ENCODE peak calls at places on chromosomes 7 and 10, in eight cellular contexts. M is tibial nerve, U is HepG2, B is transverse colon, L is H1, Z is K562, H is stomach, A is A549. G is an unnamed sample.
A peak's percentile ranks its signal among the peaks of the same experiment; 100 is the strongest.

GRCh38 chr10:102776779-102777417 is 33.1 kb downstream of the WBP1L start:
- DNase-seq in M (peak; percentile 84), U (peak; percentile 85), B (peak; percentile 71), L (peak; percentile 43), Z (peak; percentile 73), H (peak; percentile 71), A (no peak), G (peak; percentile 75)

GRCh38 chr10:116385311-116385710 is 42.3 kb upstream of the PNLIPRP3 start:
- DNase-seq in M (no peak), U (no peak), B (no peak), L (no peak), Z (no peak), H (no peak), A (no peak), G (no peak)

GRCh38 chr10:69759641-69760040 is 42.1 kb upstream of the COL13A1 start:
- DNase-seq in M (no peak), U (no peak), B (no peak), L (no peak), Z (no peak), H (no peak), A (no peak), G (no peak)

GRCh38 chr10:99513061-99513460 is 19.7 kb upstream of the NKX2-3 start:
- DNase-seq in M (no peak), U (no peak), B (no peak), L (no peak), Z (no peak), H (no peak), A (no peak), G (no peak)

GRCh38 chr10:110363572-110364411 is 59.1 kb upstream of the SMNDC1 start:
- DNase-seq in M (no peak), U (no peak), B (peak; percentile 24), L (no peak), Z (no peak), H (no peak), A (no peak), G (no peak)

GRCh38 chr7:5704534-5704922 is 76.9 kb downstream of the RNF216 start:
- DNase-seq in M (peak; percentile 93), U (peak; percentile 75), B (peak; percentile 79), L (peak; percentile 44), Z (peak; percentile 85), H (peak; percentile 81), A (peak; percentile 71), G (peak; percentile 82)

GRCh38 chr10:33335550-33335799 is 1.0 kb upstream of the NRP1 start:
- DNase-seq in M (no peak), U (no peak), B (peak; percentile 27), L (no peak), Z (no peak), H (no peak), A (peak; percentile 58), G (peak; percentile 68)

GRCh38 chr7:46352335-46352954 is 431.4 kb upstream of the IGFBP3 start:
- DNase-seq in M (peak; percentile 49), U (peak; percentile 57), B (no peak), L (peak; percentile 15), Z (peak; percentile 16), H (no peak), A (peak; percentile 65), G (no peak)

GRCh38 chr7:74003609-74004008 is 24.4 kb upstream of the ELN start:
- DNase-seq in M (no peak), U (no peak), B (no peak), L (no peak), Z (no peak), H (no peak), A (no peak), G (no peak)

GRCh38 chr10:76302936-76303656 is 871.7 kb downstream of the LRMDA start:
- DNase-seq in M (no peak), U (peak; percentile 28), B (no peak), L (no peak), Z (no peak), H (no peak), A (no peak), G (no peak)

GRCh38 chr10:88964360-88964759 is 11.8 kb upstream of the ACTA2 start:
- DNase-seq in M (no peak), U (no peak), B (no peak), L (no peak), Z (no peak), H (no peak), A (no peak), G (no peak)

GRCh38 chr7:16708980-16709379 is 44.6 kb upstream of the TSPAN13 start:
- DNase-seq in M (no peak), U (no peak), B (no peak), L (no peak), Z (peak; percentile 56), H (no peak), A (no peak), G (no peak)

GRCh38 chr7:91537260-91538152 is 273.3 kb downstream of the FZD1 start:
- DNase-seq in M (no peak), U (no peak), B (no peak), L (no peak), Z (peak; percentile 44), H (no peak), A (no peak), G (no peak)

GRCh38 chr10:33155720-33156638 is 178.5 kb downstream of the NRP1 start:
- DNase-seq in M (no peak), U (peak; percentile 99), B (no peak), L (no peak), Z (peak; percentile 28), H (no peak), A (peak; percentile 89), G (no peak)

GRCh38 chr7:29190349-29191045 is 4.1 kb upstream of the CHN2 start:
- DNase-seq in M (no peak), U (peak; percentile 94), B (no peak), L (no peak), Z (no peak), H (no peak), A (no peak), G (no peak)

GRCh38 chr10:3068968-3069737 is 1.8 kb downstream of the PFKP start:
- DNase-seq in M (no peak), U (no peak), B (peak; percentile 28), L (no peak), Z (peak; percentile 59), H (no peak), A (no peak), G (peak; percentile 61)

GRCh38 chr10:13560597-13560996 is 26.2 kb upstream of the PRPF18 start:
- DNase-seq in M (no peak), U (no peak), B (no peak), L (no peak), Z (no peak), H (no peak), A (no peak), G (no peak)

GRCh38 chr10:4686644-4686996 is 139.4 kb upstream of the AKR1E2 start:
- DNase-seq in M (no peak), U (peak; percentile 39), B (no peak), L (no peak), Z (no peak), H (no peak), A (peak; percentile 51), G (no peak)

GRCh38 chr10:123896217-123896927 is 4.8 kb upstream of the CPXM2 start:
- DNase-seq in M (no peak), U (no peak), B (no peak), L (no peak), Z (no peak), H (no peak), A (no peak), G (no peak)

GRCh38 chr10:123893651-123894050 is 2.0 kb upstream of the CPXM2 start:
- DNase-seq in M (no peak), U (no peak), B (no peak), L (no peak), Z (no peak), H (no peak), A (no peak), G (no peak)

GRCh38 chr10:123891147-123892011 is at the start of gene CPXM2:
- DNase-seq in M (no peak), U (no peak), B (no peak), L (peak; percentile 34), Z (no peak), H (no peak), A (no peak), G (peak; percentile 58)

GRCh38 chr10:123901621-123902020 is 10.0 kb upstream of the CPXM2 start:
- DNase-seq in M (no peak), U (no peak), B (no peak), L (no peak), Z (peak; percentile 7), H (no peak), A (no peak), G (no peak)

DNA sequence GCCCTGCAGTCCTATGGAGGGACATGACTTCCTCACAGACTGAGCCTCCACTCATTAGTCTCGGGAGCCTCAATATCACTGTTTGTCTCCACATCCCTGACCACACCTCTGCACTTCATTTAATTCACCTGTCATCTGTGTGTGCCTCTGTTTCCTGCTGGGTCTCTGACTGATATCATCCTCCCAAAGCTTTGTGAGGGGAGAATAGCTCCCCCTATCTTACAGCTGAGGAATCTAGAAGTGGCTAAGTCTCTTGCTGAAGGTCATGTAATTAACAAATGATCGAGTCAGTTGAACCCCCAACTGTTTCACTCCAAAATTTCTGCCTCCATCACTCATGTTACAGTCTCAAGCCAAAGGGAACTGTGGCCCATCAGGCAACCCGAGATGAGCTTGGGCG is 5.5 kb upstream of the CPXM2 start:
- DNase-seq in M (no peak), U (no peak), B (no peak), L (no peak), Z (no peak), H (no peak), A (no peak), G (no peak)
- TF ChIP-seq CTCF in M (no peak), U (no peak), B (no peak), L (peak; percentile 57), Z (peak; percentile 20), H (no peak), A (no peak), G (no peak)

GRCh38 chr10:127464561-127464960 is 84.5 kb upstream of the NPS start:
- DNase-seq in M (no peak), U (no peak), B (no peak), L (no peak), Z (no peak), H (no peak), A (no peak), G (no peak)
- TF ChIP-seq EP300 in M (no peak), U (no peak), B (no peak), L (no peak), Z (no peak), H (no peak), A (no peak), G (no peak)

GRCh38 chr7:836429-836828 is 4.2 kb downstream of the SUN1 start:
- DNase-seq in M (no peak), U (peak; percentile 58), B (peak; percentile 40), L (no peak), Z (peak; percentile 44), H (no peak), A (peak; percentile 18), G (no peak)
- TF ChIP-seq CTCF in M (peak; percentile 8), U (peak; percentile 77), B (peak; percentile 59), L (peak; percentile 51), Z (peak; percentile 59), H (no peak), A (peak; percentile 53), G (no peak)

DNA sequence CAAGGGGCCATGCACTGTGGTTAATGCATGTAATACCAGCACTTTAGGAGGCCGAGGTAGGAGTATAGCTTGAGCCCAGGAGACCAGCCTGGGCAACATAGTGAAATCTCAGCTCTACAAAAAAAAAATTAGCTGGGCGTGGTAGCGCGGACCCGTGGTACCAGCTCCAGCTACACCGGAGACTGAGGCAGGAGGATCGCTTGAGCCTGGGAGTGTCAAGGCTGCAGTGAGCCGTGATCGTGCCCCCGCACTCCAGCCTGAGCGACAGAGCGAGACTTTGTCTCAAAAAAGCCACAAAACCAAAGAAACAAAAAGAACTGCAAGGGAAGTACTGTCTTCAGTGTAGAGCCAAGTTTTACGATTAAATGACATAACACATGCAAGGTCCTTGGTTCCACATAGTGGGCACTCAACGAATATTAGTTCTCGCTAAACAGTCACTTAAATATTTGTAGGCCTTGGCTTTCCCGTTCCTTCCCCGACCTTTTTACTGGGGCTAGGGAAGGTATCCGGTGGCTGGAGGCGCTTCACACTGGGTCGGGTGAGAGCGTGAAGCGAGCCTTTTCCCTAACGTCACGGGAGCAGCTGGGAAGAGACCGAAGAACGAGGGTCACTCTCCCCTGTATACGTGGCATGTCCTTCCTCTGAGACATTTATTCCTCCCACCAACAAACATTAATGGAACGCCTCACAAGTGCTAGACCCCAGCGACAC is 995 bp upstream of the SND1 start:
- DNase-seq in M (no peak), U (no peak), B (peak; percentile 9), L (no peak), Z (no peak), H (no peak), A (peak; percentile 44), G (peak; percentile 13)
- TF ChIP-seq EP300 in M (no peak), U (no peak), B (no peak), L (no peak), Z (no peak), H (no peak), A (no peak), G (no peak)

G was measured in ovary.